ENCODE peak calls at places on chromosome 7, in four cellular contexts. B, D, X and O are unnamed samples.
A peak's percentile ranks its signal among the peaks of the same experiment; 100 is the strongest.

GRCh38 chr7:36391436-36392198 is 2.0 kb downstream of the ANLN start:
- DNase-seq in B (peak; percentile 47), D (no peak), X (peak; percentile 40), O (no peak)

GRCh38 chr7:98212532-98213041 is 1.3 kb downstream of the BHLHA15 start:
- DNase-seq in B (no peak), D (no peak), X (no peak), O (peak; percentile 22)

GRCh38 chr7:3955751-3956696 is 655.0 kb downstream of the SDK1 start:
- DNase-seq in B (peak; percentile 58), D (peak; percentile 37), X (no peak), O (no peak)

GRCh38 chr7:130909161-130909836 is 175.3 kb upstream of the KLF14 start:
- DNase-seq in B (peak; percentile 29), D (no peak), X (no peak), O (no peak)

GRCh38 chr7:77202544-77202976 is 2.9 kb upstream of the FGL2 start:
- DNase-seq in B (no peak), D (no peak), X (no peak), O (no peak)

GRCh38 chr7:116227678-116228239 is 17.4 kb downstream of the TES start:
- DNase-seq in B (peak; percentile 85), D (no peak), X (no peak), O (no peak)

GRCh38 chr7:54904130-54904529 is 114.7 kb upstream of the EGFR start:
- DNase-seq in B (no peak), D (no peak), X (no peak), O (no peak)

GRCh38 chr7:28678421-28678965 is 266.2 kb downstream of the CREB5 start:
- DNase-seq in B (no peak), D (no peak), X (no peak), O (no peak)

GRCh38 chr7:150755473-150756099 is 18.4 kb downstream of the GIMAP5 start:
- DNase-seq in B (no peak), D (no peak), X (no peak), O (no peak)

GRCh38 chr7:118573065-118573464 is 348.6 kb downstream of the ANKRD7 start:
- DNase-seq in B (no peak), D (no peak), X (no peak), O (no peak)

GRCh38 chr7:24980695-24981543 is 941 bp upstream of the OSBPL3 start:
- DNase-seq in B (peak; percentile 35), D (peak; percentile 76), X (peak; percentile 71), O (peak; percentile 44)

GRCh38 chr7:108455833-108456677 is at the start of gene NRCAM:
- DNase-seq in B (no peak), D (peak; percentile 88), X (no peak), O (peak; percentile 95)

GRCh38 chr7:10646249-10646648 is 327.4 kb upstream of the PHF14 start:
- DNase-seq in B (no peak), D (no peak), X (no peak), O (no peak)

GRCh38 chr7:135673360-135673706 is 11.0 kb downstream of the STMP1 start:
- DNase-seq in B (peak; percentile 76), D (no peak), X (no peak), O (no peak)

GRCh38 chr7:26365077-26365896 is 73.6 kb downstream of the SNX10 start:
- DNase-seq in B (peak; percentile 76), D (peak; percentile 80), X (peak; percentile 89), O (peak; percentile 80)

GRCh38 chr7:52270301-52270700 is 765.1 kb upstream of the POM121L12 start:
- DNase-seq in B (peak; percentile 23), D (no peak), X (no peak), O (no peak)

GRCh38 chr7:82029236-82029635 is 259.4 kb upstream of the HGF start:
- DNase-seq in B (no peak), D (no peak), X (no peak), O (no peak)

GRCh38 chr7:29639887-29640600 is 76.4 kb downstream of the PRR15 start:
- DNase-seq in B (no peak), D (no peak), X (no peak), O (no peak)

GRCh38 chr7:74452748-74453320 is 872 bp upstream of the GTF2IRD1 start:
- DNase-seq in B (no peak), D (peak; percentile 65), X (no peak), O (no peak)

GRCh38 chr7:14582010-14582409 is 320.5 kb downstream of the DGKB start:
- DNase-seq in B (no peak), D (no peak), X (no peak), O (no peak)

GRCh38 chr7:95927781-95928180 is 155.4 kb downstream of the DYNC1I1 start:
- DNase-seq in B (no peak), D (no peak), X (no peak), O (no peak)

GRCh38 chr7:134691820-134692705 is 45.4 kb downstream of the BPGM start:
- DNase-seq in B (peak; percentile 23), D (peak; percentile 42), X (no peak), O (no peak)

GRCh38 chr7:137829337-137829992 is 17.3 kb downstream of the DGKI start:
- DNase-seq in B (no peak), D (no peak), X (no peak), O (no peak)

GRCh38 chr7:15495170-15495569 is 66.6 kb downstream of the AGMO start:
- DNase-seq in B (no peak), D (peak; percentile 10), X (no peak), O (no peak)

GRCh38 chr7:104976966-104977636 is 36.9 kb upstream of the KMT2E start:
- DNase-seq in B (no peak), D (no peak), X (no peak), O (no peak)

GRCh38 chr7:96361116-96361857 is 39.4 kb upstream of the SLC25A13 start:
- DNase-seq in B (no peak), D (no peak), X (no peak), O (no peak)

GRCh38 chr7:42144253-42145002 is 92.6 kb downstream of the GLI3 start:
- DNase-seq in B (no peak), D (no peak), X (no peak), O (no peak)

GRCh38 chr7:132257253-132257652 is 319.0 kb downstream of the PLXNA4 start:
- DNase-seq in B (no peak), D (no peak), X (no peak), O (no peak)

GRCh38 chr7:151867912-151868804 is 8.8 kb downstream of the PRKAG2 start:
- DNase-seq in B (no peak), D (no peak), X (no peak), O (no peak)

GRCh38 chr7:151868805-151869188 is 8.1 kb downstream of the PRKAG2 start:
- DNase-seq in B (no peak), D (no peak), X (no peak), O (no peak)

GRCh38 chr7:151866028-151866427 is 10.9 kb downstream of the PRKAG2 start:
- DNase-seq in B (no peak), D (no peak), X (no peak), O (no peak)

GRCh38 chr7:151865070-151865670 is 11.7 kb downstream of the PRKAG2 start:
- DNase-seq in B (no peak), D (no peak), X (no peak), O (no peak)

GRCh38 chr7:151866761-151867650 is 9.9 kb downstream of the PRKAG2 start:
- DNase-seq in B (no peak), D (no peak), X (no peak), O (no peak)
- TF ChIP-seq EZH2phosphoT487 in B (no peak), D (no peak), X (no peak), O (no peak)

GRCh38 chr7:80151274-80151665 is 16.6 kb downstream of the GNAI1 start:
- DNase-seq in B (no peak), D (no peak), X (no peak), O (no peak)

GRCh38 chr7:80154656-80155325 is 20.2 kb downstream of the GNAI1 start:
- DNase-seq in B (no peak), D (no peak), X (no peak), O (no peak)

GRCh38 chr7:80150621-80151273 is 16.1 kb downstream of the GNAI1 start:
- DNase-seq in B (no peak), D (no peak), X (no peak), O (no peak)

GRCh38 chr7:80155374-80155773 is 20.7 kb downstream of the GNAI1 start:
- DNase-seq in B (no peak), D (no peak), X (no peak), O (no peak)

DNA sequence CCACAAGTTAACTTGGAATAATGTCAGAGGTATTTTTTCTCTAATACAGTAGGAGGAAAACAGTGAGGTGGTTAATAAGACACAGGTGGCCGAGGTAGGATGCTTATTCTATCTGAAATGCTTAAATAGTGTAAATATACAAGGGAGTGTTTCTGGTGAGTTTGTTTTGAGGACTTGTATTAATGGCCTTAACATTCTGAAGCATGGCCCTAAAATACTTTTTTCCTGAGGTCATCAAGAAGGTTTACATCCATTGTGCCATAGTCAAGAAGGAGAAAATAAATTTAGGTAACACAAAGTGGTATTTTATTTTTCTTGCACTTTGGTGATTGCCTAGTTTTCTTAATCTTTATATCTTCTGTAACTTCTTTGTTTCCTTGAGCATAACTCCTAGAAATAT is 18.8 kb downstream of the GNAI1 start:
- DNase-seq in B (no peak), D (no peak), X (no peak), O (no peak)
- H3K4me3 ChIP-seq in B (no peak overlapping the region), D (no peak overlapping the region), X (no peak overlapping the region), O (no peak overlapping the region)

DNA sequence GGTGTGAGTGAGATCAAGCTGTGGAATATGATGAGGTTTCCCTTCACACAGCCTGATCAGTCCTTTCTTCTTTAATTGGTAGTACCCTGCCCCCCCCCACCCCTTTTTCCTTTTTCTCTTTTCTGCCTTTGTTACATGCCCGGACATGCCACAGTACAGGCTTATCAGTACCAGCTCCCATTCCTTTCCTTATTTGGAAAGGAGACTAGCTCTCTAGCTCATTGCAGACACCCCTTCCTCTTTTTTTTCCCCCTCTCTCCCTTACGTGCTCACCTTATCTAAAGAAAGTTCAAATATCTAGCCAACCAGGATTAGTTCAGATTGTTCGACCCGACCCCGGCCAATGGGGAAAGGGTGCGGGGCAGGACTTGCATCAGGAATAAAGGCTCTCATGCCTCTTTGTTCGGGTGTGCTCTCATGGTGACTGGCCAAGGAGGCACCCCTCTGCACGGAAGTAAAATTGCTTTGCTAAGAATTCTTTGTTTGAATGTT is 230.4 kb downstream of the ACTR3B start:
- DNase-seq in B (no peak), D (peak; percentile 27), X (no peak), O (peak; percentile 81)
- TF ChIP-seq EZH2phosphoT487 in B (no peak), D (no peak), X (no peak), O (no peak)

DNA sequence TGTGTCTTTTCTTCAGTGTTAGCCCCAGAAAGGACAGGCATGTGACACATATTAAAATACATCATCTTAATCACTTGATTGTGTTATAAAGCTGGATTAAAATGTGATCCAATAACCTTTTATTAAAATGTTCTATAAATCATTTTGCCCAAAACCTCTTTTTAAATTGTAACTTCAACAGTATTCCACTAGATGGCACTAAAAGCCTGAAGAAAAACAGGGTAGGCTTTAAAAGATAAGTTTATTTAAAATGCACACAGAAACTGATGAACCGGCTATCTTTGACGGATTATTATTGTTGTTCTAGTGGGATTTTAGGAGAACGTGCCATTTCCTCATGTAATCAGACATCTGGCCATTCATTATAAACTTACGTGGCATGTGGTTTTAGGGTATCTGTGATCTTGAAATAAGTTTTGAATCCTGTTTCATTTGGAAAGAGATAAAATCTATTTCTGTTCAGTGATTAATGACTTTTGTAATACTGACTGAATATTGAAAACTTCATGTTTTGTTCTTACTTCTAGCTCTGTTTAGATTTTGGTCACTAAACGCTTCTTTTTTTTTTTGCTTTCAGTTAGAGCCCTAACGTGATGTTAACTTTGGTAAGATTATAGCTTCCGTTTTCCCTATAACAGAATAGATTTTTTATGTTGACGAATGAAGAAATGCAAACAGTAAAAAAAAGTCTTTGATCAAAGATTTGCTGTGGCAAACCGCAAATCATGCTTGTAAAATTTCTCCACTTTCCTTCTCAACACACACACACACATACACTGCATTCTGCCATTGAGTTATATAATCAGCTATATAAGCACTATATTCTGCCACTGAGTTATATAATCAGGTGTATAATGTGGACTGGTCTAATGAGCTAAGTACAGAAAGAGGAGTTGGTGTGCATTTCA is 13.6 kb downstream of the VPS50 start:
- DNase-seq in B (peak; percentile 57), D (peak; percentile 18), X (peak; percentile 39), O (peak; percentile 2)
- H3K4me3 ChIP-seq in B (no peak overlapping the region), D (no peak overlapping the region), X (no peak overlapping the region), O (no peak overlapping the region)